ENCODE peak calls at places on chromosomes 7 and 10, in ten cellular contexts. Z is neural crest cell; S is HCEC 1CT; U is NCI-H510A; C is effector CD4-positive, alpha-beta T cell; V is fibroblast of lung; W is CD8-positive, alpha-beta T cell; L is T-helper 1 cell; I is stimulated activated CD4-positive, alpha-beta T cell treated with anti-CD3 and anti-CD28 coated beads, Interleukin-1b, Interleukin-23, amount 100 ng/mL, for 4 hours; Y is hypothalamus. B is an unnamed sample.

GRCh38 chr10:70930251-70931000 is 42.1 kb upstream of the PCBD1 start:
- DNase-seq in Y (no peak), V (no peak), L (no peak), U (no peak), C (no peak), Z (no peak), S (no peak), I (no peak), W (no peak), B (no peak)

GRCh38 chr10:77289027-77289501 is 348.5 kb downstream of the KCNMA1 start:
- DNase-seq in S (no peak), I (no peak), L (no peak), Z (no peak), Y (no peak), W (no peak), U (no peak), V (no peak), C (no peak), B (no peak)

GRCh38 chr10:930415-931325 is 835 bp downstream of the LARP4B start:
- DNase-seq in Y (peak; percentile 27), V (peak; percentile 22), L (peak; percentile 18), C (peak; percentile 8), U (no peak), W (no peak), I (no peak), S (peak; percentile 35), Z (peak; percentile 28), B (peak; percentile 41)

GRCh38 chr10:68576118-68576517 is 16.0 kb downstream of the TET1 start:
- DNase-seq in W (no peak), V (no peak), C (no peak), S (no peak), Z (peak; percentile 18), Y (no peak), L (no peak), I (no peak), U (no peak), B (no peak)

GRCh38 chr7:100210803-100211202 is 8.9 kb upstream of the PVRIG start:
- DNase-seq in Z (no peak), U (no peak), I (no peak), L (no peak), Y (no peak), S (no peak), W (no peak), V (no peak), C (no peak), B (no peak)

GRCh38 chr7:116977172-116977571 is 23.9 kb downstream of the ST7 start:
- DNase-seq in C (no peak), I (no peak), W (no peak), Z (no peak), S (peak; percentile 52), L (no peak), V (peak; percentile 21), U (no peak), Y (no peak), B (no peak)

GRCh38 chr7:39172137-39172536 is 194.4 kb downstream of the POU6F2 start:
- DNase-seq in W (no peak), Y (no peak), V (no peak), I (no peak), U (no peak), C (no peak), Z (no peak), S (no peak), L (no peak), B (no peak)

GRCh38 chr7:1418505-1419309 is 40.6 kb downstream of the MICALL2 start:
- DNase-seq in Z (no peak), V (peak; percentile 21), L (no peak), W (no peak), C (no peak), I (no peak), Y (no peak), U (no peak), S (no peak), B (no peak)

GRCh38 chr7:127844707-127845331 is 186.4 kb downstream of the LRRC4 start:
- DNase-seq in S (peak; percentile 19), V (peak; percentile 23), W (no peak), U (no peak), Y (no peak), I (no peak), C (no peak), L (no peak), Z (no peak), B (no peak)

GRCh38 chr7:81484266-81484665 is 285.6 kb downstream of the HGF start:
- DNase-seq in W (no peak), Y (no peak), L (no peak), Z (no peak), V (peak; percentile 90), S (peak; percentile 67), C (no peak), I (no peak), U (no peak), B (no peak)

GRCh38 chr10:133134411-133135115 is 25.5 kb upstream of the KNDC1 start:
- DNase-seq in S (no peak), W (no peak), U (no peak), L (no peak), I (no peak), Z (no peak), C (no peak), V (no peak), Y (no peak), B (no peak)

GRCh38 chr10:58175990-58176910 is 91.4 kb downstream of the IPMK start:
- DNase-seq in L (no peak), V (peak; percentile 28), Z (no peak), S (no peak), W (no peak), U (no peak), C (no peak), I (no peak), Y (no peak), B (no peak)

GRCh38 chr10:85792533-85792858 is 574.1 kb downstream of the GRID1 start:
- DNase-seq in L (no peak), S (no peak), Y (no peak), U (no peak), Z (no peak), I (no peak), V (no peak), W (no peak), C (no peak), B (no peak)

GRCh38 chr10:47384148-47384921 is at the start of gene ZNF488:
- DNase-seq in S (peak; percentile 54), W (peak; percentile 65), I (peak; percentile 61), V (peak; percentile 72), Y (peak; percentile 92), L (peak; percentile 46), Z (peak; percentile 71), U (peak; percentile 81), C (peak; percentile 30), B (peak; percentile 77)

GRCh38 chr7:98877692-98878364 is 504 bp upstream of the TRRAP start:
- DNase-seq in I (no peak), Z (no peak), U (no peak), S (no peak), C (no peak), V (no peak), W (no peak), Y (no peak), L (no peak), B (no peak)

GRCh38 chr7:158063850-158064610 is 523.6 kb downstream of the PTPRN2 start:
- DNase-seq in Y (no peak), L (no peak), U (no peak), C (no peak), Z (no peak), I (no peak), S (no peak), V (no peak), W (no peak), B (no peak)

GRCh38 chr10:31780717-31781116 is 147.9 kb downstream of the ARHGAP12 start:
- DNase-seq in V (no peak), I (no peak), S (no peak), L (no peak), W (no peak), Y (no peak), U (no peak), C (no peak), Z (no peak), B (no peak)

GRCh38 chr10:112985701-112986510 is 35.9 kb downstream of the TCF7L2 start:
- DNase-seq in Z (no peak), W (no peak), V (peak; percentile 60), C (no peak), U (no peak), I (no peak), Y (no peak), S (peak; percentile 46), L (no peak), B (no peak)

GRCh38 chr7:2950578-2950977 is 93.1 kb downstream of the CARD11 start:
- DNase-seq in I (no peak), U (no peak), S (no peak), V (no peak), C (no peak), W (no peak), Z (no peak), L (no peak), Y (no peak), B (no peak)

GRCh38 chr10:61346946-61347345 is 106.2 kb downstream of the TMEM26 start:
- DNase-seq in I (no peak), Z (no peak), S (no peak), W (no peak), V (no peak), U (no peak), Y (no peak), L (no peak), C (no peak), B (no peak)

B was measured in HuH-7.5.